ENCODE peak calls at places on chromosomes 16 and 17, in six cellular contexts. J, C, Z, M, Y and Q are unnamed samples.
A peak's percentile ranks its signal among the peaks of the same experiment; 100 is the strongest.

GRCh38 chr17:13475574-13476223 is 126.0 kb downstream of the HS3ST3A1 start:
- DNase-seq in J (no peak), C (no peak), Z (no peak), M (no peak), Y (no peak), Q (no peak)

GRCh38 chr17:36697907-36698526 is 96.6 kb downstream of the MRM1 start:
- DNase-seq in J (peak; percentile 8), C (no peak), Z (no peak), M (peak; percentile 20), Y (peak; percentile 38), Q (no peak)

GRCh38 chr17:82938486-82939212 is 98.8 kb upstream of the ZNF750 start:
- DNase-seq in J (no peak), C (no peak), Z (no peak), M (no peak), Y (no peak), Q (no peak)

GRCh38 chr17:2828396-2829038 is 32.3 kb downstream of the RAP1GAP2 start:
- DNase-seq in J (peak; percentile 55), C (peak; percentile 6), Z (peak; percentile 82), M (no peak), Y (peak; percentile 73), Q (peak; percentile 99)

GRCh38 chr16:79267781-79268180 is 332.8 kb downstream of the MAF start:
- DNase-seq in J (no peak), C (no peak), Z (peak; percentile 81), M (no peak), Y (no peak), Q (no peak)

GRCh38 chr16:28609631-28610594 is at the start of gene SULT1A1:
- DNase-seq in J (no peak), C (no peak), Z (no peak), M (no peak), Y (peak; percentile 41), Q (no peak)

GRCh38 chr16:21159281-21159951 is 942 bp downstream of the LDAF1 start:
- DNase-seq in J (peak; percentile 18), C (no peak), Z (peak; percentile 16), M (no peak), Y (peak; percentile 41), Q (peak; percentile 76)

GRCh38 chr17:7836596-7837374 is 2.8 kb downstream of the KDM6B start:
- DNase-seq in J (peak; percentile 98), C (peak; percentile 76), Z (peak; percentile 79), M (peak; percentile 86), Y (peak; percentile 92), Q (peak; percentile 91)

GRCh38 chr16:63461248-63461841 is 1425.1 kb upstream of the CDH8 start:
- DNase-seq in J (peak; percentile 3), C (peak; percentile 44), Z (no peak), M (peak; percentile 27), Y (peak; percentile 63), Q (no peak)

GRCh38 chr16:58196898-58197313 is 1.0 kb downstream of the CSNK2A2 start:
- DNase-seq in J (peak; percentile 29), C (no peak), Z (peak; percentile 4), M (peak; percentile 21), Y (peak; percentile 31), Q (no peak)

GRCh38 chr17:3475812-3476686 is at the start of gene ASPA:
- DNase-seq in J (peak; percentile 19), C (no peak), Z (no peak), M (peak; percentile 14), Y (no peak), Q (no peak)

GRCh38 chr17:39663688-39664580 is 1.2 kb upstream of the TCAP start:
- DNase-seq in J (peak; percentile 23), C (no peak), Z (no peak), M (no peak), Y (peak; percentile 33), Q (peak; percentile 85)

GRCh38 chr16:85486256-85486915 is 126.7 kb upstream of the GSE1 start:
- DNase-seq in J (no peak), C (no peak), Z (no peak), M (no peak), Y (no peak), Q (no peak)